ENCODE peak calls at places on chromosomes 4 and X, in six cellular contexts. V, E, C, S, F and B are unnamed samples.

GRCh38 chr4:24537025-24537424 is 47.3 kb downstream of the DHX15 start:
- DNase-seq in V (no peak), E (no peak), C (no peak), S (no peak), F (no peak), B (no peak)

GRCh38 chr4:55118397-55118796 is 7.0 kb downstream of the KDR start:
- DNase-seq in V (no peak), E (no peak), C (no peak), S (no peak), F (no peak), B (no peak)

GRCh38 chr4:164871673-164872072 is 5.3 kb upstream of the APELA start:
- DNase-seq in V (no peak), E (no peak), C (no peak), S (no peak), F (no peak), B (no peak)

GRCh38 chr4:81314196-81314896 is 99.3 kb upstream of the PRKG2 start:
- DNase-seq in V (no peak), E (peak; percentile 91), C (peak; percentile 20), S (peak; percentile 75), F (peak; percentile 93), B (no peak)

GRCh38 chrX:18194688-18195087 is 26.0 kb downstream of the BEND2 start:
- DNase-seq in V (no peak), E (no peak), C (no peak), S (no peak), F (no peak), B (no peak)

GRCh38 chr4:14165253-14165942 is 537.9 kb upstream of the BOD1L1 start:
- DNase-seq in V (no peak), E (no peak), C (no peak), S (no peak), F (no peak), B (no peak)

GRCh38 chr4:45317276-45317675 is 590.9 kb upstream of the GNPDA2 start:
- DNase-seq in V (no peak), E (no peak), C (no peak), S (no peak), F (peak; percentile 60), B (no peak)

GRCh38 chr4:109998867-109999303 is 86.2 kb downstream of the EGF start:
- DNase-seq in V (no peak), E (peak; percentile 61), C (no peak), S (peak; percentile 11), F (peak; percentile 76), B (no peak)

GRCh38 chrX:137916090-137916746 is 350.3 kb downstream of the ZIC3 start:
- DNase-seq in V (no peak), E (no peak), C (no peak), S (no peak), F (no peak), B (no peak)

GRCh38 chr4:12324965-12325364 is 896.3 kb upstream of the HS3ST1 start:
- DNase-seq in V (no peak), E (no peak), C (no peak), S (no peak), F (no peak), B (no peak)
- TF ChIP-seq CTCF in V (no peak), E (no peak), C (no peak), S (no peak), F (no peak), B (no peak)

DNA sequence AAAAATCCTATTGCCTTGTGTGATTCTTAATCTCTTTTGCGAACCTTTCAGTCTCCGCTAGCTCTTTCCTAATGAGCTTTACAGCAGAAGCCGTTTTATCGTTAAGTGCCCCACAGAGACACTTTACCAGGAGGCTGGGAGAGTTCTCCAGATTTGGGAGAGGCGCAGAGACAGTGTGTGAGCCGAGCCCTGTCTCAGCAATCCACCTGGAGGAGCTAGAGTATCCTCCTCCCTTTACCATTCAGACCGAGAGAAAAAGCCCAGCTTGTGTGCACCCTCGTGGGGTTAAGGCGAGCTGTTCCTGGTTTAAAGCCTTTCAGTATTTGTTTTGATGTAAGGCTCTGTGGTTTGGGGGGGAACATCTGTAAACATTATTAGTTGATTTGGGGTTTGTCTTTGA is 54.9 kb upstream of the MTM1 start:
- DNase-seq in V (no peak), E (no peak), C (no peak), S (no peak), F (no peak), B (no peak)
- TF ChIP-seq CTCF in V (no peak), E (no peak), C (no peak), S (no peak), F (no peak), B (no peak)

GRCh38 chr4:87033902-87034301 is 99.1 kb downstream of the AFF1 start:
- DNase-seq in V (no peak), E (no peak), C (no peak), S (no peak), F (no peak), B (no peak)
- TF ChIP-seq CTCF in V (no peak), E (no peak), C (no peak), S (no peak), F (no peak), B (no peak)

DNA sequence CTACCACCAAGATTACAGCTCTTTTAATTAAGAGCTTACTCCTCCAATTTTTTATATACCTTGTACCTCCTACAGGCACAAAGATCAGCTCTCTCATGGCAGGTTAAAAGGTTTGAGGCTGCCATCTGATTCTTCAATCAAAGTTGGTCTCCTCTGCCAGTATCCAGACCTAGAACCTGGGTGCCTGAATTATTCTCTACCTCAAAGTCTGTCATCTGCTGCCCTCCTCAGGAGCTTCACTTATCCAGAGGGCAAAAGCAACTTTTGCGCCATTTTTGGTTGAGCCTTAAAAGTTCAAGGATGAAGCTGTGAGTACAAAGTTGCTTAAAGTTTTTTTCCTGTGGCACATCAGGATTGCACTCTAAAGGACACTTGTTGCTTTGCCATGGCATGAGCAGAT is 343.7 kb upstream of the PPP1R2C start:
- DNase-seq in V (no peak), E (no peak), C (no peak), S (no peak), F (peak; percentile 6), B (no peak)
- TF ChIP-seq CTCF in V (no peak), E (peak; percentile 2), C (no peak), S (no peak), F (peak; percentile 6), B (no peak)

GRCh38 chrX:153469811-153470410 is 465 bp downstream of the HAUS7 start:
- DNase-seq in V (no peak), E (peak; percentile 8), C (no peak), S (no peak), F (peak; percentile 24), B (no peak)
- TF ChIP-seq CTCF in V (peak; percentile 21), E (peak; percentile 1), C (no peak), S (peak; percentile 21), F (peak; percentile 2), B (no peak)

GRCh38 chrX:118631586-118631985 is 95.8 kb upstream of the IL13RA1 start:
- DNase-seq in V (no peak), E (no peak), C (no peak), S (no peak), F (no peak), B (no peak)

GRCh38 chrX:118626346-118626745 is 101.1 kb upstream of the IL13RA1 start:
- DNase-seq in V (no peak), E (no peak), C (no peak), S (no peak), F (no peak), B (no peak)

GRCh38 chrX:118630843-118631242 is 96.6 kb upstream of the IL13RA1 start:
- DNase-seq in V (no peak), E (no peak), C (no peak), S (no peak), F (no peak), B (no peak)

GRCh38 chrX:118632862-118633261 is 94.5 kb upstream of the IL13RA1 start:
- DNase-seq in V (no peak), E (no peak), C (no peak), S (no peak), F (no peak), B (no peak)

GRCh38 chrX:118627084-118627758 is 100.2 kb upstream of the IL13RA1 start:
- DNase-seq in V (no peak), E (no peak), C (no peak), S (no peak), F (peak; percentile 2), B (no peak)
- TF ChIP-seq CTCF in V (no peak), E (peak; percentile 25), C (peak; percentile 40), S (peak; percentile 33), F (peak; percentile 35), B (no peak)

DNA sequence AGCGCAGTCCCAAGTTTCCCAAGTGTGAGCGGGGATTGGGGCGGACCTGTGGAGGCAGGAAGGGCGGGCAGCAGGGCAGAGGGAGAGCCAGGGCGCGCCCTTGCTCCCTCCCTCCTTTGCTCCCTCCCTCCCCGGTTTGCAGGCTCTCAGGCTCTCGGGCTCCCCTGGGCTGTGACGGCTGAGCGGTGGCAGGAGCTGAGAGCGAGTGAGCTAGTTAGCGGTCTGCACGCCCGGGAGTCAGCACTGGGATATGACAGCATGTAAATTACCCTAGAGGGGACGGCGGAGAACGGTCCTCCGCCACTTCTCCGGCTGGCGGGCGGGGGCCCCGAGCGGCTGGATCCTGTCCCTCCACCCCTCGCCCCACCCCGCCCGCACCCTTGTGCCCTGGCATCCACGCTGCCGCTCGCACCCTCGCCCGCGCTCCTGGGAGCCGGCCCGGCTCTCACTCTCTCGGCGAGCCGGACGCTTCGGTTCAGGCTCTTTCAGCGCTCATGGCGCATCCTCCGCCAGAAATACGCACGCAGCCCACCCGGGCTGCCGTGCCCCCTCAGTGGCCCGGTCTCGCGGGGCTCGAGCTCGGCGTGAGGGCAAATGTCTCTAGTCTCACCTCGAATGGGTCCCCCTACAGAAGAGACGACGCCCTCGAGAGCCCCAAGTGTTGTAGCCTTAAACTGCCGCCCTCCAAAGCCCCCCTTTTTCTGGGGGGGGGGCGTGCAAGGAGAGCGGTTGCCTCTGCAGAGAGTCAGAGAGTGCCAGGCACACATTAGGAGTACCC is at the start of gene TSC22D3:
- DNase-seq in V (peak; percentile 94), E (peak; percentile 33), C (peak; percentile 1), S (no peak), F (peak; percentile 78), B (peak; percentile 79)
- TF ChIP-seq CTCF in V (peak; percentile 9), E (peak; percentile 5), C (peak; percentile 8), S (no peak), F (peak; percentile 9), B (peak; percentile 36)

GRCh38 chr4:99154658-99155342 is 10.7 kb upstream of the ADH4 start:
- DNase-seq in V (no peak), E (no peak), C (no peak), S (no peak), F (no peak), B (no peak)
- TF ChIP-seq CTCF in V (no peak), E (no peak), C (no peak), S (no peak), F (no peak), B (no peak)